ENCODE peak calls at places on chromosomes 1 and 21, in nine cellular contexts. P is tibial nerve; N is tibial artery; H is CD4-positive, alpha-beta T cell; I is GM20000; R is RWPE1; J is A549; L is upper lobe of right lung; G is cardiac muscle cell. X is an unnamed sample.

GRCh38 chr1:67332653-67333529 is 25.2 kb downstream of the IL12RB2 start:
- DNase-seq in L (no peak), I (peak), J (no peak), R (no peak), H (no peak), N (no peak), G (no peak), P (no peak), X (no peak)

GRCh38 chr1:190168893-190169292 is 308.8 kb downstream of the BRINP3 start:
- DNase-seq in N (no peak), J (no peak), I (no peak), R (no peak), P (no peak), L (no peak), G (no peak), H (no peak), X (no peak)

GRCh38 chr1:21927531-21928237 is 9.4 kb downstream of the HSPG2 start:
- DNase-seq in N (peak), R (no peak), I (no peak), H (no peak), G (no peak), J (no peak), P (peak), L (no peak), X (no peak)

GRCh38 chr1:218274551-218274950 is 10.5 kb upstream of the RRP15 start:
- DNase-seq in R (no peak), L (no peak), I (no peak), G (no peak), N (no peak), P (no peak), H (no peak), J (no peak), X (no peak)

GRCh38 chr1:54835970-54836369 is 34.8 kb upstream of the TTC22 start:
- DNase-seq in R (no peak), I (no peak), L (no peak), N (no peak), P (no peak), G (no peak), H (no peak), J (no peak), X (no peak)

GRCh38 chr1:90707363-90707710 is 9.8 kb downstream of the BARHL2 start:
- DNase-seq in G (peak), J (peak), H (no peak), R (peak), P (no peak), N (no peak), I (peak), L (peak), X (no peak)

GRCh38 chr1:89632213-89633102 is 462 bp upstream of the LRRC8C start:
- DNase-seq in I (peak), N (peak), H (peak), J (peak), G (peak), P (peak), L (peak), R (peak), X (peak)

GRCh38 chr1:86169625-86170024 is 13.1 kb upstream of the COL24A1 start:
- DNase-seq in N (no peak), H (no peak), G (no peak), L (no peak), I (no peak), J (no peak), R (no peak), P (no peak), X (no peak)

GRCh38 chr1:78440381-78440793 is 50.4 kb upstream of the PTGFR start:
- DNase-seq in L (no peak), I (no peak), H (no peak), R (peak), G (no peak), J (no peak), N (no peak), P (no peak), X (no peak)

GRCh38 chr1:73736125-73736524 is 461.9 kb downstream of the LRRIQ3 start:
- DNase-seq in L (no peak), I (no peak), R (no peak), G (no peak), J (no peak), P (no peak), H (no peak), N (no peak), X (no peak)

GRCh38 chr1:26833432-26834405 is 7.2 kb downstream of the ZDHHC18 start:
- DNase-seq in I (peak), R (no peak), H (peak), N (no peak), J (no peak), P (no peak), L (no peak), G (no peak), X (peak)

GRCh38 chr1:57424231-57425027 is 569 bp upstream of the DAB1 start:
- DNase-seq in H (no peak), I (no peak), L (peak), G (peak), J (no peak), R (no peak), N (no peak), P (no peak), X (no peak)

GRCh38 chr1:113579256-113580018 is 179.8 kb downstream of the PHTF1 start:
- DNase-seq in N (no peak), H (no peak), P (no peak), I (no peak), J (no peak), G (peak), R (no peak), L (no peak), X (no peak)

GRCh38 chr21:42004406-42005199 is 5.6 kb downstream of the ZBTB21 start:
- DNase-seq in H (no peak), I (no peak), G (no peak), L (no peak), N (no peak), R (no peak), P (no peak), J (no peak), X (no peak)

GRCh38 chr1:214957330-214958137 is 125.0 kb upstream of the KCNK2 start:
- DNase-seq in H (no peak), R (peak), I (no peak), G (peak), L (no peak), J (peak), P (no peak), N (no peak), X (no peak)

GRCh38 chr1:10614377-10615225 is 139.9 kb downstream of the PEX14 start:
- DNase-seq in I (no peak), J (no peak), L (no peak), H (no peak), P (no peak), G (no peak), R (no peak), N (no peak), X (no peak)

GRCh38 chr1:201709564-201710295 is 119.2 kb upstream of the IPO9 start:
- DNase-seq in L (peak), I (peak), N (peak), G (peak), P (peak), J (peak), H (peak), R (peak), X (peak)

GRCh38 chr21:27261676-27262075 is 294.8 kb upstream of the ADAMTS5 start:
- DNase-seq in P (no peak), L (no peak), H (no peak), N (no peak), J (no peak), R (no peak), I (no peak), G (no peak), X (no peak)

GRCh38 chr1:17755120-17755519 is at the start of gene ACTL8:
- DNase-seq in I (no peak), J (no peak), R (no peak), P (no peak), N (no peak), G (no peak), H (no peak), L (no peak), X (no peak)

GRCh38 chr1:156616463-156616862 is 2.8 kb upstream of the HAPLN2 start:
- DNase-seq in G (peak), H (no peak), R (no peak), J (no peak), L (no peak), N (no peak), P (no peak), I (no peak), X (no peak)

GRCh38 chr1:28578696-28579218 is 13.3 kb upstream of the RAB42 start:
- DNase-seq in P (no peak), J (no peak), L (no peak), H (no peak), N (no peak), I (no peak), G (no peak), R (no peak), X (no peak)

GRCh38 chr1:28582248-28582615 is 9.8 kb upstream of the RAB42 start:
- DNase-seq in R (peak), P (no peak), J (peak), H (no peak), N (peak), L (no peak), I (no peak), G (peak), X (no peak)

GRCh38 chr1:28580706-28581530 is 11.1 kb upstream of the RAB42 start:
- DNase-seq in L (peak), P (no peak), H (no peak), G (peak), I (peak), J (no peak), N (no peak), R (peak), X (no peak)

GRCh38 chr1:28579374-28579773 is 12.7 kb upstream of the RAB42 start:
- DNase-seq in P (no peak), N (no peak), I (no peak), R (no peak), J (no peak), G (no peak), H (no peak), L (no peak), X (no peak)

DNA sequence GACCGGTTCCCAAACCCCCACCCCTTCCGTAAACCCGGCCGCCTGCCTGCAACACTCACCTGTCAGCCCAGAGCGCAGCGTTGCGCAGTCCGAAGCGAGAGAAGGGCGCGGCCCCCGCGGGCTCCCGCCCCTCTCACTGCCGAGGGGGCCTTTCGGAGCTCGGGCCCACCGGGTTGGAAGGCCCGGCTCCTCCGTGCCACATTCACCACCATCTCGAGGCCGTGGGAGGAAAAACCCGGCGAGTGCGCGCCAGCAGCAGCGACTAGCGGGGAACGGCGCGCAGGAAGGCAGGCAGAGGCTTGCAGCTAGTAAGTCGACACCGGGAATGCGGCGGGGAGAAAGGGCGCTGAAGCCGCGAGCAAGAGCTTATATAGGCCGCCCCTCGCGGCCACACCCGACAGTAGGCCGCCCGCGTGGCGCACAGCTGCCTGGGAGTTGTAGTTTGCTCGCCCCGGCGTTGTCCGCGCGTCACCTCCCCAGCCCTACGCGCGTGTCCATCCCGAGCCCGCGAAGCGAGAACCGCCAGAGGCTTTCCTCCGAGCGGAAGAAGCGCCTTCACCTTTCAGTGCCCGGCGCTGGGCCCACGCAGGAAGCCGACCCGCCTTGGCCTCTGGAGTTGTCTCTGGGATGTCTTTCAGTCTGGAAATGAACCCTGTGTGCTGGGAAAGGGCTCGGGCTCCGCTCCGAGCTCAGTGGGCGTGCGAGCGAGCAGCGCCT is 10.4 kb upstream of the RAB42 start:
- DNase-seq in L (peak), J (peak), G (peak), R (peak), P (peak), I (peak), H (peak), N (peak), X (peak)
- TF ChIP-seq CTCF in L (peak), J (no peak), G (no peak), R (no peak), P (no peak), I (no peak), H (no peak), N (no peak), X (peak)

GRCh38 chr1:32501865-32502264 is 37.0 kb downstream of the ZBTB8B start:
- DNase-seq in N (peak), R (no peak), H (no peak), J (no peak), P (peak), G (peak), L (no peak), I (peak), X (no peak)

GRCh38 chr1:32503153-32503552 is 36.1 kb upstream of the ZBTB8A start:
- DNase-seq in H (no peak), R (no peak), I (peak), J (no peak), P (no peak), L (no peak), G (no peak), N (no peak), X (no peak)

GRCh38 chr1:32496127-32496526 is 31.3 kb downstream of the ZBTB8B start:
- DNase-seq in N (no peak), R (no peak), J (no peak), I (no peak), G (peak), P (no peak), L (no peak), H (no peak), X (no peak)

GRCh38 chr1:32498751-32499150 is 33.9 kb downstream of the ZBTB8B start:
- DNase-seq in I (no peak), R (no peak), J (no peak), H (no peak), N (no peak), G (no peak), L (no peak), P (no peak), X (no peak)

DNA sequence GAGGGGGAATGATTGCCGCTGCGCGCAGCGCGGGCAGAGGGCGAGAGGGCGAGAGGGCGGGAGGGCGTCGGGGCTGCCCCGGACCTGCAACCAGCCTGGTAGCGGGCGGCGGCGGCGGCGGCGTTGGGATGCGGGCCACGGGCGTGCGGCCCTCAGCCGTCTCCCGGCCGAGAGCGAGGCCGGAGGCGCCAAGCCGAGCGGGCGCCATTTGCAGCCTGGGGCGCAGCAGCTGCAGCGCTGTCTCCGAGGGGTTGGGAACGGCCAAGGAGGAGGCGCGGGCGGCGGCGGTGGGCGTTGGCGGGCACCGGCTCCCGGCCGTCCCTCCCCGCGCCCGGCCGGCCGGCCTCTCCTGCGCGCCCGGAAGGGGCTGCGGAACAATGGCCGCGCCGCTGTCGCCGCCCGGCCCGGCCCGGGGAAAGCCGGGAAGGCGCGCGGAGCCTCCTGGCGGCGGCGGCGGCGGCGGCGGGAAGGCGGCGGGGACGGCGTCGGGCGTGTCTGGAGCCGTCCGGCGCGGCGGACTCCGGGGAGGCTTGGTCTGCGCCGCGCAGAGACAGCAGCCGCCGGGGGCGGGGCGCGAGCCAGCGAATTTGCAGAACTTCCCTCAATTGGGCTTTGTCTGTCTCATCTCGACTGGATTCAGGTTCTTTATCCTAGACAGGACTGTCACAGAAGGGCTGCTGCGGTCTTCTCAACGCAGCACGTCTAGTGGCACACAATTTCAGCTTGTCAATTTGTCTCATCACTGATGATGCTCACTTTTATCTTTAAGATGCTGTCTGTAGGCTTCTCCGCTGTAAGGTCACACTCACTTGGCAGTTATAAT is 35.7 kb downstream of the ZBTB8B start:
- DNase-seq in J (peak), L (peak), G (peak), N (peak), P (peak), I (peak), H (no peak), R (peak), X (no peak)
- TF ChIP-seq CTCF in J (no peak), L (no peak), G (no peak), N (no peak), P (peak), I (no peak), H (no peak), R (peak), X (no peak)

DNA sequence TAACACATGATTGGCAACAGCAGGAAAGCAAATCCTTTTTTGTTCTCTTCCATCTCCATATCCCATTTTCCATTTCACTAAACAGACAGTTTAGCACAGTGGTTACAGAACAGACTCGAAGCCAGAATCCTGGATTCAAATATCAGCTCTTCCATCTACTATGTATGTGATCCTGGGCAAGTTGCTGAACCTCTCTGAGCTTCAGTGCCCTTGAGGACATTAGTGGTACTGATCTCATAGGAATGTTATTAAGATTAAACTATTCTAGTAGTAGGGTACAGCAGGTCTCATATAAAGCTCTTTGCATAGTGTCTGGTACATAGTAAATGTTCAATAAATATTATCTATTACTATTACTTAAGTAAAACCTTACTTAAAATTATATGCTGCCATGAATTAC is 13.8 kb upstream of the HHIPL2 start:
- DNase-seq in H (no peak), J (no peak), R (no peak), P (no peak), L (no peak), G (no peak), N (no peak), I (no peak), X (no peak)
- TF ChIP-seq CTCF in H (no peak), J (no peak), R (no peak), P (no peak), L (no peak), G (no peak), N (no peak), I (no peak), X (no peak)

GRCh38 chr1:66175581-66175980 is 358.4 kb upstream of the SGIP1 start:
- DNase-seq in I (no peak), P (no peak), L (no peak), J (no peak), N (no peak), H (no peak), G (no peak), R (no peak), X (no peak)

GRCh38 chr1:66176828-66177227 is 357.1 kb upstream of the SGIP1 start:
- DNase-seq in J (no peak), R (no peak), I (no peak), L (no peak), N (no peak), P (no peak), G (no peak), H (no peak), X (no peak)

GRCh38 chr1:66176012-66176715 is 357.8 kb upstream of the SGIP1 start:
- DNase-seq in H (no peak), R (no peak), N (no peak), G (peak), I (no peak), P (no peak), J (no peak), L (no peak), X (no peak)

GRCh38 chr1:66175107-66175506 is 358.8 kb upstream of the SGIP1 start:
- DNase-seq in J (no peak), P (no peak), I (no peak), H (no peak), N (no peak), L (no peak), R (no peak), G (no peak), X (no peak)

DNA sequence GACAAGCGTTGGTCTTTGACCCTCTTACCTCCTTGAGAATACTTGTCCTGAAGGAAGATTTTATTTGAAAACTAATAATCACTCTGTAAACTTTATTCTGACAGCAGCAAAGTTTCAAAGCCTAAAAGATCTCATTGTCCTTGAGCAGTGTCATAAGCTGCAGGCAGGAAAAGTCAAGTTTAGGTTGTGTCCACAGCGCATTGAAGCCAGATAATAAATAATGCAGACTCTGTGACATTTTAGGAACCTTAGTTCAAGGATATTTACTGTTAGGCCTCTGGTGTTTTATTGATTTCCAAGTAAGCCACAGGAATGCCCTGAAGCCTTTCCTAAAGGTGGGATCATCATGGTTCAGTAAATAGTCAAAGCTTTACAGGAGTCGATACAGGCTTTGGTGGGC is 356.5 kb upstream of the SGIP1 start:
- DNase-seq in H (no peak), N (no peak), G (no peak), R (no peak), P (no peak), L (no peak), J (no peak), I (no peak), X (no peak)
- TF ChIP-seq CTCF in H (no peak), N (no peak), G (no peak), R (no peak), P (no peak), L (no peak), J (no peak), I (no peak), X (no peak)

DNA sequence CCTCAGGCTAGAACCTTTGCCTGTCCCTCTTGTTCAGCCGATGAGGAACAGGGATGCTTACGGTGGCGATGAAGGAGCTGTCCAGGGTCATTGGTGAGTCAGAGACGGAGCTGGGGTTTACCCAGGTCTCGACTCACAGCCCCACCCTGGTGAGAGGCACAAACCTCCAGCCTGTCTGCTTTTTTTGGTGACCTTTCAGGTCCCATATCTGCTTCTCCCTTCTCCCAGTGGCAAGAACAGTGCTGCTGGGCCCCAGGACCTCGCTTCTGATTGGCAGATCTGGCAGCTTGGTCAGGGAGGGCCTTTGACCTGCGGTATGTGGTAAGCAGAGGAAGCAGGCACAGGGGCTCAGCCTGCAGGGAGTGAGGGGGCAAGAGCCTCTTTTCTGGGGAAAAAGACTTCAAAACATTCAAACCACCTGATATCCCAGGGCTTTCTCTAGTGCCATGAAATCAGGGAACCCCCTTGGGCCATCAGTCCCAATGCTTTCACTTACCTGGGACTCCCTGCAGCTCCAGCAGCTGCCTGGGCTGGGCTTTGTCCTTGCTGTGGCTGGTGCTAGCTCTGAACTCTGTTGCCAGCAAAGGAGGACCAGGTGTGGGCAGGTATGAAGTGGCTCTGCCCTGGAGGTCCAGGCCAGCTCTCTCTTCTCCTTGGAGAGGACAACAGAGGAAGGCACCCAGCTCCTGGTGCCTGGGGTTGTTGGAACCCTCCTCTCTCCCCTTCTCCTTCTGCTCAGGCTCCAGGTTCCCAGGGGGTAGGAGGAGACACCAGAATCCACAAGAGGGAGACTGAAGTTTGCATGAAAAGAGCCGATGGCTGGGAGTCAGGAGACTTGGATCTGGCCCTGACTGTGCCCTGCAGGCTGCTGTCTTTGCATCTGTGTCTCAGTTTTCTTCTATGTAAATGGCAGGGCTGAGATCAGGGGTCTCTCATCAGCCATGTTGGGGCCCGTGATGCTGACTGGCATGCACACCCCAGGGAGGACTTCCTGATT is 41.4 kb downstream of the TRIM62 start:
- DNase-seq in J (no peak), G (peak), L (no peak), R (peak), I (no peak), H (no peak), N (no peak), P (no peak), X (no peak)
- TF ChIP-seq CTCF in J (no peak), G (peak), L (no peak), R (no peak), I (no peak), H (no peak), N (no peak), P (no peak), X (no peak)